ENCODE peak calls at places on chromosome 13, in six cellular contexts. V is breast epithelium, B is colonic mucosa, K is IMR-90, O is lung, L is endodermal cell. J is an unnamed sample.

GRCh38 chr13:43981091-43981490 is 101.4 kb downstream of the LACC1 start:
- DNase-seq in V (no peak), B (no peak), K (no peak), O (no peak), L (peak; percentile 83), J (peak; percentile 7)

GRCh38 chr13:104993708-104994107 is 1541.8 kb downstream of the EFNB2 start:
- DNase-seq in V (no peak), B (no peak), K (no peak), O (no peak), L (no peak), J (peak; percentile 16)

GRCh38 chr13:33490461-33491327 is 205.1 kb upstream of the STARD13 start:
- DNase-seq in V (no peak), B (no peak), K (no peak), O (no peak), L (peak; percentile 90), J (peak; percentile 9)

GRCh38 chr13:41428155-41428554 is 29.2 kb upstream of the RGCC start:
- DNase-seq in V (no peak), B (peak; percentile 20), K (no peak), O (no peak), L (peak; percentile 63), J (no peak)

GRCh38 chr13:45063261-45063870 is 56.9 kb upstream of the GTF2F2 start:
- DNase-seq in V (no peak), B (no peak), K (peak; percentile 63), O (no peak), L (no peak), J (no peak)

GRCh38 chr13:44819245-44819644 is 170.0 kb downstream of the NUFIP1 start:
- DNase-seq in V (no peak), B (no peak), K (peak; percentile 95), O (no peak), L (peak; percentile 27), J (no peak)

GRCh38 chr13:25447396-25447795 is 75.6 kb downstream of the ATP8A2 start:
- DNase-seq in V (no peak), B (no peak), K (no peak), O (no peak), L (no peak), J (no peak)

GRCh38 chr13:31107109-31107508 is 54.6 kb downstream of the HSPH1 start:
- DNase-seq in V (no peak), B (no peak), K (no peak), O (no peak), L (no peak), J (no peak)

GRCh38 chr13:30984620-30985019 is 52.2 kb downstream of the TEX26 start:
- DNase-seq in V (no peak), B (no peak), K (no peak), O (no peak), L (no peak), J (no peak)

GRCh38 chr13:32426191-32426980 is 1.5 kb downstream of the N4BP2L1 start:
- DNase-seq in V (no peak), B (peak; percentile 43), K (no peak), O (no peak), L (peak; percentile 46), J (no peak)

GRCh38 chr13:73329355-73329754 is 270.6 kb downstream of the KLF5 start:
- DNase-seq in V (no peak), B (no peak), K (no peak), O (no peak), L (no peak), J (no peak)

DNA sequence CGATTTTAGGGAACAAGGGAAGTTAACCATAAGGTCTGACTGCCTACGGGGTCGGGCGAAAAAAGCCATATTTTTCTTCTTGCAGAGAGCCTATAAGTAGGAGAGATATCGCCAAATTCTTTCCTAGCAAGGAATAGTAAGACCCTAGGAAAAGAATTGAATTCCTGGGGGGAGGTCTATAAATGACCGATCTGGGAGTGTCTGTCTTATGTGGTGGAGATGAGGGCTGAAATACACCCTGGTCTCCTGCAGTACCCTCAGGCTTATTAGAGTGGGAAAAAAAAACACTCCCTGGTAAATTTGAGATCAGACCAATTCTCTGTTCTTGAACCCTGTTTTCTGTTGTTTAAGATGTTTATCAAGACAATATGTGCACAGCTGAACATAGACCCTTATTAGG is 447.5 kb upstream of the ATXN8OS start:
- DNase-seq in V (no peak), B (no peak), K (no peak), O (no peak), L (no peak), J (no peak)
- H3K9me3 ChIP-seq in V (peaks cover 32% of the 10 kb centered on the region), B (no peaks in the 10 kb centered on the region), K (peaks cover 4% of the 10 kb centered on the region), O (no peaks in the 10 kb centered on the region), L (peaks cover 49% of the 10 kb centered on the region), J (no peaks in the 10 kb centered on the region)

GRCh38 chr13:100182894-100183490 is 94.1 kb downstream of the PCCA start:
- DNase-seq in V (no peak), B (no peak), K (no peak), O (no peak), L (no peak), J (no peak)

GRCh38 chr13:100184095-100184494 is 95.2 kb downstream of the PCCA start:
- DNase-seq in V (no peak), B (no peak), K (no peak), O (no peak), L (no peak), J (no peak)
- H3K9me3 ChIP-seq in V (no peaks in the 10 kb centered on the region), B (no peaks in the 10 kb centered on the region), K (no peaks in the 10 kb centered on the region), O (no peaks in the 10 kb centered on the region), L (peaks cover 8% of the 10 kb centered on the region), J (no peaks in the 10 kb centered on the region)

GRCh38 chr13:18959996-18960395 is 221.6 kb downstream of the TUBA3C start:
- DNase-seq in V (no peak), B (no peak), K (no peak), O (no peak), L (no peak), J (no peak)
- H3K9me3 ChIP-seq in V (peaks cover 28% of the 10 kb centered on the region), B (no peaks in the 10 kb centered on the region), K (peaks cover 57% of the 10 kb centered on the region), O (peaks cover 34% of the 10 kb centered on the region), L (peaks cover 49% of the 10 kb centered on the region), J (peaks cover 13% of the 10 kb centered on the region)

GRCh38 chr13:18995259-18995873 is 186.3 kb downstream of the TUBA3C start:
- DNase-seq in V (no peak), B (no peak), K (no peak), O (no peak), L (no peak), J (no peak)
- H3K9me3 ChIP-seq in V (peaks cover 41% of the 10 kb centered on the region), B (no peaks in the 10 kb centered on the region), K (peaks cover 64% of the 10 kb centered on the region), O (peaks cover 6% of the 10 kb centered on the region), L (peaks cover 84% of the 10 kb centered on the region), J (peaks cover 19% of the 10 kb centered on the region)

DNA sequence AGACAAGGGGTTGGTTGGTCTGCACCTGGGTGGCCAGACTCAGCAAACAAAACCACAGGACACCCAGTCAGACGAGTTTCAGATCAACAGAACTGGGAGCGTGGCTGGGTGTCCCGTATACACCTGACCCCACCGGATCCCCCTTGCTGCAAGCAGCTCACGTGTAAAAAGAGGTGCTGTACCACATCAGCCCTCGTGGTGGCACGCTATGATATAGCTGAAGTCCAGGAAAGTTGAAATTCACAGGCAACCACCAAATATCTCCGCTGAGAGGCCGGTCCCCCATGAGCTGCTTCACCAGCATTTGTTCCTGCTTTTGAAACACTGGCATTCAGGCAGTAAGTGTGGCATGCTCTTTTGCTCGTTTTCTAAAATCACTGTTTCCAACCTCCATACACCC is 92.3 kb downstream of the TUBA3C start:
- DNase-seq in V (no peak), B (no peak), K (no peak), O (no peak), L (no peak), J (peak; percentile 30)
- H3K9me3 ChIP-seq in V (no peaks in the 10 kb centered on the region), B (no peaks in the 10 kb centered on the region), K (peaks cover 58% of the 10 kb centered on the region), O (peaks cover 7% of the 10 kb centered on the region), L (peaks cover 74% of the 10 kb centered on the region), J (no peaks in the 10 kb centered on the region)

DNA sequence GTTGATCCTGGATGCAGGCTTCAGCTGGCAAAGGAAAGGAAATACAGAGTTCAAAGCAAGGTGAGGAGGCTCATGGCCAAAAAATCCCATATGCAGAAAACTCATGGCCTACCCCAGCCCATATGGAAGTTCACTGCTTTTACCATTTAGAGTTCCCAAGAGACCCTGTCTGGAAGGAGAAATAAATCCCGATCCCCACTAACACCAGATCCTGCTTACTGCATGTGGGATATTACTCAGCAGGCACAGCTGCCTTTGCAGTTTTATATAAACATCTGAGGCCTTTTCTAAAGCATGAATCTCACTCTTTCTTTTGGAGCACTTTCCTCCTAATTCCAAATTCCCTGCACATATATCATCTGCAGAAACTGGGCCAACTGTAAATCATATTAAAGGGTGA is 413.0 kb upstream of the SPRY2 start:
- DNase-seq in V (no peak), B (no peak), K (no peak), O (no peak), L (no peak), J (no peak)
- H3K9me3 ChIP-seq in V (no peaks in the 10 kb centered on the region), B (no peaks in the 10 kb centered on the region), K (peaks cover 4% of the 10 kb centered on the region), O (no peaks in the 10 kb centered on the region), L (no peaks in the 10 kb centered on the region), J (no peaks in the 10 kb centered on the region)

GRCh38 chr13:102195566-102196462 is 206.0 kb downstream of the FGF14 start:
- DNase-seq in V (no peak), B (no peak), K (peak; percentile 47), O (no peak), L (no peak), J (no peak)

GRCh38 chr13:102197193-102197592 is 204.7 kb downstream of the FGF14 start:
- DNase-seq in V (no peak), B (no peak), K (peak; percentile 8), O (no peak), L (peak; percentile 74), J (peak; percentile 59)

GRCh38 chr13:102190930-102191329 is 210.9 kb downstream of the FGF14 start:
- DNase-seq in V (no peak), B (no peak), K (no peak), O (no peak), L (no peak), J (no peak)

GRCh38 chr13:102187313-102187712 is 214.5 kb downstream of the FGF14 start:
- DNase-seq in V (no peak), B (no peak), K (no peak), O (no peak), L (no peak), J (no peak)

GRCh38 chr13:102191951-102192461 is 209.8 kb downstream of the FGF14 start:
- DNase-seq in V (no peak), B (no peak), K (peak; percentile 62), O (no peak), L (no peak), J (no peak)
- H3K9me3 ChIP-seq in V (no peaks in the 10 kb centered on the region), B (no peaks in the 10 kb centered on the region), K (no peaks in the 10 kb centered on the region), O (peaks cover 2% of the 10 kb centered on the region), L (peaks cover 8% of the 10 kb centered on the region), J (no peaks in the 10 kb centered on the region)